ENCODE peak calls at places on chromosomes 7 and 10, in seven cellular contexts. One of them, this sample, is unnamed.
A peak's percentile ranks its signal among the peaks of the same experiment; 100 is the strongest.

GRCh38 chr7:73622909-73623797 is 1.2 kb downstream of the MLXIPL start:
- DNase-seq in adrenal gland: peak; percentile 76
- DNase-seq in B cell: no peak
- DNase-seq in mesothelial cell of epicardium: no peak
- DNase-seq in H9: peak; percentile 95
- DNase-seq in activated B cell treated with CpG ODN at 0.5 μM for 24 hours: no peak
- DNase-seq in neural crest cell: no peak
- DNase-seq in this sample: no peak

GRCh38 chr7:28190077-28190476 is 9.5 kb upstream of the JAZF1 start:
- DNase-seq in B cell: no peak
- DNase-seq in neural crest cell: no peak
- DNase-seq in activated B cell treated with CpG ODN at 0.5 μM for 24 hours: no peak
- DNase-seq in adrenal gland: no peak
- DNase-seq in H9: no peak
- DNase-seq in mesothelial cell of epicardium: no peak
- DNase-seq in this sample: no peak

GRCh38 chr7:26103541-26104070 is 48.4 kb upstream of the NFE2L3 start:
- DNase-seq in H9: no peak
- DNase-seq in B cell: no peak
- DNase-seq in activated B cell treated with CpG ODN at 0.5 μM for 24 hours: no peak
- DNase-seq in neural crest cell: no peak
- DNase-seq in mesothelial cell of epicardium: no peak
- DNase-seq in adrenal gland: no peak
- DNase-seq in this sample: no peak

GRCh38 chr10:52074505-52074904 is 239.6 kb upstream of the DKK1 start:
- DNase-seq in H9: no peak
- DNase-seq in B cell: no peak
- DNase-seq in adrenal gland: no peak
- DNase-seq in neural crest cell: no peak
- DNase-seq in mesothelial cell of epicardium: no peak
- DNase-seq in activated B cell treated with CpG ODN at 0.5 μM for 24 hours: no peak
- DNase-seq in this sample: no peak

GRCh38 chr10:123999261-123999660 is 94.1 kb downstream of the CHST15 start:
- DNase-seq in neural crest cell: no peak
- DNase-seq in H9: no peak
- DNase-seq in adrenal gland: no peak
- DNase-seq in B cell: no peak
- DNase-seq in mesothelial cell of epicardium: no peak
- DNase-seq in activated B cell treated with CpG ODN at 0.5 μM for 24 hours: no peak
- DNase-seq in this sample: no peak

GRCh38 chr7:132580717-132581285 is 4.5 kb upstream of the PLXNA4 start:
- DNase-seq in activated B cell treated with CpG ODN at 0.5 μM for 24 hours: no peak
- DNase-seq in adrenal gland: peak; percentile 66
- DNase-seq in H9: peak; percentile 88
- DNase-seq in mesothelial cell of epicardium: peak; percentile 56
- DNase-seq in neural crest cell: peak; percentile 82
- DNase-seq in B cell: no peak
- DNase-seq in this sample: peak; percentile 68

GRCh38 chr7:157650801-157651200 is 314.0 kb downstream of the DNAJB6 start:
- DNase-seq in activated B cell treated with CpG ODN at 0.5 μM for 24 hours: no peak
- DNase-seq in neural crest cell: no peak
- DNase-seq in B cell: no peak
- DNase-seq in H9: no peak
- DNase-seq in mesothelial cell of epicardium: no peak
- DNase-seq in adrenal gland: no peak
- DNase-seq in this sample: no peak

GRCh38 chr10:61923210-61924024 is 21.9 kb downstream of the ARID5B start:
- DNase-seq in adrenal gland: peak; percentile 57
- DNase-seq in mesothelial cell of epicardium: no peak
- DNase-seq in activated B cell treated with CpG ODN at 0.5 μM for 24 hours: no peak
- DNase-seq in neural crest cell: no peak
- DNase-seq in B cell: no peak
- DNase-seq in H9: no peak
- DNase-seq in this sample: no peak

GRCh38 chr7:157255201-157255606 is 81.6 kb upstream of the DNAJB6 start:
- DNase-seq in activated B cell treated with CpG ODN at 0.5 μM for 24 hours: no peak
- DNase-seq in adrenal gland: no peak
- DNase-seq in mesothelial cell of epicardium: no peak
- DNase-seq in neural crest cell: no peak
- DNase-seq in B cell: no peak
- DNase-seq in H9: no peak
- DNase-seq in this sample: no peak

GRCh38 chr10:74822583-74823089 is 3.8 kb upstream of the KAT6B start:
- DNase-seq in B cell: no peak
- DNase-seq in H9: no peak
- DNase-seq in mesothelial cell of epicardium: no peak
- DNase-seq in neural crest cell: no peak
- DNase-seq in activated B cell treated with CpG ODN at 0.5 μM for 24 hours: no peak
- DNase-seq in adrenal gland: no peak
- DNase-seq in this sample: no peak

GRCh38 chr10:117226813-117227451 is 14.0 kb upstream of the SLC18A2 start:
- DNase-seq in mesothelial cell of epicardium: no peak
- DNase-seq in activated B cell treated with CpG ODN at 0.5 μM for 24 hours: no peak
- DNase-seq in adrenal gland: no peak
- DNase-seq in B cell: no peak
- DNase-seq in neural crest cell: no peak
- DNase-seq in H9: peak; percentile 71
- DNase-seq in this sample: no peak

GRCh38 chr10:51619365-51619764 is 80.0 kb downstream of the CSTF2T start:
- DNase-seq in adrenal gland: no peak
- DNase-seq in H9: no peak
- DNase-seq in neural crest cell: no peak
- DNase-seq in activated B cell treated with CpG ODN at 0.5 μM for 24 hours: no peak
- DNase-seq in B cell: no peak
- DNase-seq in mesothelial cell of epicardium: no peak
- DNase-seq in this sample: no peak

GRCh38 chr7:149126662-149127321 is 668 bp upstream of the ZNF425 start:
- DNase-seq in H9: no peak
- DNase-seq in activated B cell treated with CpG ODN at 0.5 μM for 24 hours: peak; percentile 70
- DNase-seq in neural crest cell: peak; percentile 41
- DNase-seq in mesothelial cell of epicardium: no peak
- DNase-seq in adrenal gland: peak; percentile 62
- DNase-seq in B cell: peak; percentile 62
- DNase-seq in this sample: peak; percentile 28

DNA sequence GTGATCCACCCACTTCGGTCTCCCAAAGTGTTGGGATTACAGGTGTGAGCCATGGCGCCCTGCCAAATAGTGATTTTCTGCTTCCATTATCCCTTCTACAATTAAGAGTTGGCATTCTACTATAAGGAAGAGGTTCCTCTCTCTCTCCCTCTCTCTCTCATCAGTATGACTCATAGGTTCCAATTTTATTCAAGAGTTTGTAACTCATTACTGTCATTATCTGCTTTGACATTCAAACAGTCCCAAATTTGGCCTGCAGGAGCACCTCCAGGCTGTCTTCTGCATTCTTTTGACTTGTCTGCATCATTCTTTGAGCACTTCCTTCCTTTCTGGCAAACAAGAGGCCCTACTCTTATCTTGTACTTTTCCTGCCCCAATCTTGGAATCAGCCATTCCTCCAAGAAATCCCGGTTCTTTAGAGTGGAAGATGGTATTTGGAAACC is 33.2 kb upstream of the CALU start:
- DNase-seq in H9: no peak
- DNase-seq in activated B cell treated with CpG ODN at 0.5 μM for 24 hours: no peak
- DNase-seq in neural crest cell: no peak
- DNase-seq in adrenal gland: no peak
- DNase-seq in mesothelial cell of epicardium: no peak
- DNase-seq in B cell: no peak
- DNase-seq in this sample: no peak
- TF ChIP-seq CTCF in H9: no peak
- TF ChIP-seq CTCF in activated B cell treated with CpG ODN at 0.5 μM for 24 hours: no peak
- TF ChIP-seq CTCF in neural crest cell: no peak
- TF ChIP-seq CTCF in adrenal gland: no peak
- TF ChIP-seq CTCF in mesothelial cell of epicardium: no peak
- TF ChIP-seq CTCF in B cell: no peak
- TF ChIP-seq CTCF in this sample: no peak

DNA sequence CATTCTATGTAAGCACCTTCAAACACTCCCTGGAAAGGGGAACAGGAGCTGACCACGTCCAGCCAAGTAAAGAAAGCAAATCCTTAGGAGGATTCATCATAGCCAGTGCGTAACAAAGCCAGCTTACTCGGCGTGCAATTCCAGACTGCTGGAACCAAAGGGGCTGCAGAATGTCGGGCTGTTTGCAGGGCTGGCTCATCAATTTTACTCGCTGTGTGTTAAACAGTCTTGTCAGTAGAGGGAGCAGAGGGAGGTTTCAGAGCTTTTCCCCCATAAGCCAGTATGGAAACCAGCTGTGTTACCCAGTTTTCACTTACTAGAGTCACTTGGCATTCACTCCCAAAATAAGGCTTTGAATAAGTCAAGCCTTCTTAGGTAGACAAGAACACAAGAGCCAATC is 127.1 kb downstream of the KMT2E start:
- DNase-seq in H9: peak; percentile 66
- DNase-seq in activated B cell treated with CpG ODN at 0.5 μM for 24 hours: no peak
- DNase-seq in adrenal gland: no peak
- DNase-seq in neural crest cell: peak; percentile 22
- DNase-seq in mesothelial cell of epicardium: no peak
- DNase-seq in B cell: no peak
- DNase-seq in this sample: no peak
- TF ChIP-seq CTCF in H9: peak; percentile 61
- TF ChIP-seq CTCF in activated B cell treated with CpG ODN at 0.5 μM for 24 hours: no peak
- TF ChIP-seq CTCF in adrenal gland: peak; percentile 35
- TF ChIP-seq CTCF in neural crest cell: peak; percentile 52
- TF ChIP-seq CTCF in mesothelial cell of epicardium: no peak
- TF ChIP-seq CTCF in B cell: no peak
- TF ChIP-seq CTCF in this sample: peak; percentile 51

GRCh38 chr10:357201-357950 is 222.1 kb downstream of the ZMYND11 start:
- DNase-seq in adrenal gland: no peak
- DNase-seq in neural crest cell: no peak
- DNase-seq in B cell: no peak
- DNase-seq in activated B cell treated with CpG ODN at 0.5 μM for 24 hours: no peak
- DNase-seq in H9: no peak
- DNase-seq in mesothelial cell of epicardium: no peak
- DNase-seq in this sample: no peak

GRCh38 chr10:359093-359492 is 223.8 kb downstream of the ZMYND11 start:
- DNase-seq in adrenal gland: no peak
- DNase-seq in neural crest cell: no peak
- DNase-seq in B cell: no peak
- DNase-seq in activated B cell treated with CpG ODN at 0.5 μM for 24 hours: no peak
- DNase-seq in H9: no peak
- DNase-seq in mesothelial cell of epicardium: no peak
- DNase-seq in this sample: no peak

GRCh38 chr10:359762-360161 is 224.5 kb downstream of the ZMYND11 start:
- DNase-seq in H9: no peak
- DNase-seq in adrenal gland: no peak
- DNase-seq in B cell: no peak
- DNase-seq in neural crest cell: no peak
- DNase-seq in activated B cell treated with CpG ODN at 0.5 μM for 24 hours: no peak
- DNase-seq in mesothelial cell of epicardium: no peak
- DNase-seq in this sample: no peak

GRCh38 chr10:354901-355617 is 219.8 kb downstream of the ZMYND11 start:
- DNase-seq in B cell: no peak
- DNase-seq in H9: no peak
- DNase-seq in mesothelial cell of epicardium: no peak
- DNase-seq in adrenal gland: no peak
- DNase-seq in neural crest cell: no peak
- DNase-seq in activated B cell treated with CpG ODN at 0.5 μM for 24 hours: no peak
- DNase-seq in this sample: no peak

GRCh38 chr10:356452-356851 is 221.2 kb downstream of the ZMYND11 start:
- DNase-seq in adrenal gland: no peak
- DNase-seq in B cell: no peak
- DNase-seq in activated B cell treated with CpG ODN at 0.5 μM for 24 hours: no peak
- DNase-seq in mesothelial cell of epicardium: no peak
- DNase-seq in H9: no peak
- DNase-seq in neural crest cell: no peak
- DNase-seq in this sample: no peak
- TF ChIP-seq CTCF in adrenal gland: no peak
- TF ChIP-seq CTCF in B cell: peak; percentile 22
- TF ChIP-seq CTCF in activated B cell treated with CpG ODN at 0.5 μM for 24 hours: no peak
- TF ChIP-seq CTCF in mesothelial cell of epicardium: no peak
- TF ChIP-seq CTCF in H9: no peak
- TF ChIP-seq CTCF in neural crest cell: no peak
- TF ChIP-seq CTCF in this sample: no peak

GRCh38 chr10:32972929-32973328 is 14.9 kb upstream of the ITGB1 start:
- DNase-seq in neural crest cell: no peak
- DNase-seq in mesothelial cell of epicardium: no peak
- DNase-seq in H9: no peak
- DNase-seq in activated B cell treated with CpG ODN at 0.5 μM for 24 hours: no peak
- DNase-seq in B cell: no peak
- DNase-seq in adrenal gland: no peak
- DNase-seq in this sample: no peak

GRCh38 chr10:32971536-32972091 is 13.6 kb upstream of the ITGB1 start:
- DNase-seq in activated B cell treated with CpG ODN at 0.5 μM for 24 hours: no peak
- DNase-seq in adrenal gland: no peak
- DNase-seq in neural crest cell: no peak
- DNase-seq in H9: no peak
- DNase-seq in mesothelial cell of epicardium: no peak
- DNase-seq in B cell: no peak
- DNase-seq in this sample: no peak

GRCh38 chr10:32972454-32972853 is 14.4 kb upstream of the ITGB1 start:
- DNase-seq in activated B cell treated with CpG ODN at 0.5 μM for 24 hours: no peak
- DNase-seq in H9: no peak
- DNase-seq in neural crest cell: no peak
- DNase-seq in mesothelial cell of epicardium: no peak
- DNase-seq in adrenal gland: no peak
- DNase-seq in B cell: no peak
- DNase-seq in this sample: no peak

GRCh38 chr10:32976338-32976737 is 18.3 kb upstream of the ITGB1 start:
- DNase-seq in activated B cell treated with CpG ODN at 0.5 μM for 24 hours: no peak
- DNase-seq in H9: no peak
- DNase-seq in mesothelial cell of epicardium: no peak
- DNase-seq in neural crest cell: no peak
- DNase-seq in B cell: no peak
- DNase-seq in adrenal gland: no peak
- DNase-seq in this sample: no peak

DNA sequence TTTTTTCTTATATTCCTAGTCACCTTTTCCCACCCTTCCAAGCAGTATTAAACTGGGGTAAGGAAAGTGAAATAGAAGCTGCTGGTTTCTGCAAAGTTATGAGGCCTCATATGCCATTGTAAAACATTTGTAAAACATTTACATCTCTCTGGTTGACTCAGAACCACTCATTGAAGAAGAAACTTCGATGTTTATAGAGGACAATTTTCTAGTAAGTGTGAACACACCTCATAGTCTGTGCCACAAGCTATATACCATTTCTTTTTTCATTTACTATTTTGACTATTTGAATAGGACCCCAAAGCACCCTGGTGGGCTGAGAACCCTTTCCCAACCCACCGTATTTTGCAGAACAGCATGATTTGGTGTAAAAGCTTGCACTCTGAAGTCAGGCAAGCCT is 12.9 kb upstream of the ITGB1 start:
- DNase-seq in B cell: no peak
- DNase-seq in mesothelial cell of epicardium: no peak
- DNase-seq in H9: no peak
- DNase-seq in activated B cell treated with CpG ODN at 0.5 μM for 24 hours: no peak
- DNase-seq in adrenal gland: no peak
- DNase-seq in neural crest cell: no peak
- DNase-seq in this sample: no peak
- TF ChIP-seq CTCF in B cell: no peak
- TF ChIP-seq CTCF in mesothelial cell of epicardium: no peak
- TF ChIP-seq CTCF in H9: no peak
- TF ChIP-seq CTCF in activated B cell treated with CpG ODN at 0.5 μM for 24 hours: no peak
- TF ChIP-seq CTCF in adrenal gland: no peak
- TF ChIP-seq CTCF in neural crest cell: no peak
- TF ChIP-seq CTCF in this sample: no peak

This sample was measured in progenitor cell of endocrine pancreas.